ENCODE peak calls at places on chromosome 13, in nine cellular contexts. L is PC-3, B is astrocyte, I is A549, D is Panc1, M is adrenal gland, J is AG10803, Z is GM06990, S is IMR-90. O is an unnamed sample.

GRCh38 chr13:109787135-109787954 is 962 bp upstream of the IRS2 start:
- DNase-seq in D (no peak), S (peak), M (peak), I (no peak), Z (no peak), B (no peak), L (peak), J (peak), O (peak)

GRCh38 chr13:106736941-106737340 is 169.0 kb upstream of the ARGLU1 start:
- DNase-seq in M (no peak), S (no peak), I (no peak), J (no peak), Z (no peak), L (no peak), B (no peak), D (no peak), O (no peak)

GRCh38 chr13:35780613-35781012 is 304.1 kb upstream of the MAB21L1 start:
- DNase-seq in Z (no peak), L (no peak), D (no peak), I (no peak), M (no peak), J (no peak), B (no peak), S (no peak), O (no peak)

GRCh38 chr13:52459668-52460067 is 4.4 kb downstream of the CKAP2 start:
- DNase-seq in B (peak), J (peak), L (peak), Z (no peak), D (peak), S (peak), M (no peak), I (no peak), O (peak)

GRCh38 chr13:48560657-48561337 is 27.9 kb upstream of the RCBTB2 start:
- DNase-seq in M (no peak), I (no peak), D (no peak), J (no peak), B (no peak), Z (no peak), L (no peak), S (no peak), O (no peak)

GRCh38 chr13:52892925-52893324 is 44.5 kb upstream of the PCDH8 start:
- DNase-seq in B (no peak), J (no peak), Z (no peak), L (peak), D (no peak), M (no peak), S (no peak), I (no peak), O (no peak)

GRCh38 chr13:23620211-23620610 is 50.0 kb downstream of the TNFRSF19 start:
- DNase-seq in M (no peak), S (no peak), J (no peak), Z (no peak), B (no peak), L (no peak), I (no peak), D (no peak), O (no peak)

GRCh38 chr13:29497137-29497654 is 98.3 kb downstream of the SLC7A1 start:
- DNase-seq in J (peak), D (no peak), B (peak), M (peak), Z (no peak), L (no peak), S (peak), I (no peak), O (peak)

GRCh38 chr13:97976551-97977375 is 23.3 kb downstream of the IPO5 start:
- DNase-seq in S (no peak), M (no peak), J (no peak), I (peak), B (no peak), Z (no peak), D (no peak), L (no peak), O (no peak)

GRCh38 chr13:113002891-113003290 is 33.9 kb downstream of the MCF2L start:
- DNase-seq in B (no peak), M (no peak), S (no peak), J (no peak), Z (no peak), I (no peak), D (no peak), L (no peak), O (no peak)

GRCh38 chr13:83057119-83057518 is 825.2 kb downstream of the SLITRK1 start:
- DNase-seq in L (peak), B (peak), J (peak), S (peak), D (no peak), I (no peak), Z (no peak), M (no peak), O (no peak)

GRCh38 chr13:50684366-50684765 is 159.1 kb downstream of the DLEU7 start:
- DNase-seq in J (no peak), M (no peak), Z (no peak), B (no peak), L (no peak), I (no peak), D (no peak), S (no peak), O (peak)

GRCh38 chr13:106566682-106567420 is 1.1 kb downstream of the ARGLU1 start:
- DNase-seq in M (peak), Z (peak), D (no peak), J (peak), I (peak), S (peak), B (peak), L (peak), O (peak)

GRCh38 chr13:112117258-112117954 is 50.5 kb downstream of the SOX1 start:
- DNase-seq in I (no peak), S (no peak), Z (no peak), L (no peak), J (no peak), M (no peak), D (no peak), B (no peak), O (no peak)

GRCh38 chr13:99218969-99219368 is 18.3 kb downstream of the UBAC2 start:
- DNase-seq in B (no peak), S (no peak), M (no peak), Z (no peak), J (no peak), I (no peak), D (no peak), L (no peak), O (no peak)

GRCh38 chr13:37375724-37376123 is 222.8 kb downstream of the POSTN start:
- DNase-seq in S (peak), J (no peak), B (no peak), D (no peak), L (peak), M (no peak), I (no peak), Z (no peak), O (peak)

GRCh38 chr13:44163108-44163507 is 210.5 kb upstream of the SERP2 start:
- DNase-seq in I (no peak), J (no peak), B (no peak), Z (no peak), M (no peak), S (no peak), D (no peak), L (no peak), O (no peak)

GRCh38 chr13:90070362-90070761 is 1277.1 kb upstream of the MIR17HG start:
- DNase-seq in Z (no peak), M (no peak), J (no peak), B (no peak), D (no peak), I (no peak), L (no peak), S (no peak), O (peak)

GRCh38 chr13:50615234-50615633 is 228.3 kb downstream of the DLEU7 start:
- DNase-seq in J (no peak), M (no peak), I (no peak), S (no peak), L (no peak), B (no peak), Z (no peak), D (no peak), O (no peak)

GRCh38 chr13:99926014-99926731 is 45.4 kb downstream of the ZIC5 start:
- DNase-seq in I (peak), Z (no peak), B (peak), D (no peak), L (peak), M (peak), S (peak), J (peak), O (peak)

GRCh38 chr13:76863022-76863421 is 23.2 kb downstream of the KCTD12 start:
- DNase-seq in M (no peak), Z (no peak), D (no peak), I (no peak), L (no peak), J (no peak), S (no peak), B (no peak), O (no peak)

GRCh38 chr13:23554000-23554399 is 16.2 kb upstream of the TNFRSF19 start:
- DNase-seq in J (no peak), S (peak), D (no peak), L (peak), I (no peak), Z (no peak), M (no peak), B (no peak), O (no peak)

GRCh38 chr13:100513987-100514670 is 74.5 kb downstream of the GGACT start:
- DNase-seq in J (peak), D (no peak), L (peak), S (no peak), M (no peak), I (no peak), Z (no peak), B (no peak), O (no peak)

GRCh38 chr13:50969691-50970090 is 60.1 kb downstream of the RNASEH2B start:
- DNase-seq in Z (no peak), S (no peak), L (no peak), B (no peak), I (peak), D (no peak), J (peak), M (no peak), O (peak)

GRCh38 chr13:29543230-29544215 is 52.0 kb downstream of the SLC7A1 start:
- DNase-seq in Z (peak), I (no peak), M (no peak), B (peak), D (no peak), J (peak), S (peak), L (peak), O (peak)

GRCh38 chr13:30898721-30899188 is 7.3 kb upstream of the MEDAG start:
- DNase-seq in I (peak), B (peak), M (no peak), S (peak), Z (no peak), L (peak), J (peak), D (no peak), O (peak)

GRCh38 chr13:51797664-51798488 is 6.1 kb downstream of the DHRS12 start:
- DNase-seq in M (peak), L (peak), S (peak), D (no peak), Z (peak), B (peak), J (peak), I (peak), O (peak)

GRCh38 chr13:51006067-51006800 is 96.6 kb downstream of the RNASEH2B start:
- DNase-seq in L (no peak), S (no peak), I (no peak), Z (no peak), B (no peak), J (peak), D (no peak), M (no peak), O (peak)

GRCh38 chr13:51181752-51182383 is 40.3 kb upstream of the FAM124A start:
- DNase-seq in D (no peak), Z (no peak), B (no peak), L (no peak), M (no peak), I (no peak), J (no peak), S (no peak), O (no peak)

GRCh38 chr13:93279982-93280381 is 53.4 kb downstream of the GPC6 start:
- DNase-seq in M (no peak), B (no peak), I (no peak), Z (no peak), L (no peak), D (no peak), S (no peak), J (no peak), O (no peak)

GRCh38 chr13:89066868-89067466 is 1395.8 kb downstream of the SLITRK5 start:
- DNase-seq in B (peak), L (peak), M (no peak), D (peak), J (peak), I (peak), S (peak), Z (no peak), O (peak)

GRCh38 chr13:36421447-36421846 is 10.8 kb upstream of the CCNA1 start:
- DNase-seq in I (no peak), S (no peak), M (no peak), J (peak), B (peak), L (peak), Z (no peak), D (no peak), O (peak)

GRCh38 chr13:104485571-104485970 is 1419.4 kb upstream of the SLC10A2 start:
- DNase-seq in L (no peak), D (no peak), J (no peak), Z (no peak), B (no peak), M (no peak), I (no peak), S (no peak), O (peak)

GRCh38 chr13:98214008-98214643 is 37.1 kb upstream of the RNF113B start:
- DNase-seq in S (peak), B (peak), Z (no peak), I (no peak), L (peak), M (no peak), D (no peak), J (peak), O (peak)

GRCh38 chr13:91314888-91315287 is 32.6 kb upstream of the MIR17HG start:
- DNase-seq in D (no peak), B (no peak), J (no peak), L (no peak), I (no peak), M (no peak), Z (no peak), S (no peak), O (no peak)

GRCh38 chr13:99085139-99085845 is 107.4 kb upstream of the DOCK9 start:
- DNase-seq in L (no peak), J (no peak), D (no peak), S (no peak), M (no peak), I (no peak), B (no peak), Z (peak), O (no peak)

GRCh38 chr13:88736026-88736425 is 1064.9 kb downstream of the SLITRK5 start:
- DNase-seq in S (no peak), L (peak), I (no peak), M (no peak), Z (no peak), J (no peak), B (no peak), D (peak), O (no peak)

DNA sequence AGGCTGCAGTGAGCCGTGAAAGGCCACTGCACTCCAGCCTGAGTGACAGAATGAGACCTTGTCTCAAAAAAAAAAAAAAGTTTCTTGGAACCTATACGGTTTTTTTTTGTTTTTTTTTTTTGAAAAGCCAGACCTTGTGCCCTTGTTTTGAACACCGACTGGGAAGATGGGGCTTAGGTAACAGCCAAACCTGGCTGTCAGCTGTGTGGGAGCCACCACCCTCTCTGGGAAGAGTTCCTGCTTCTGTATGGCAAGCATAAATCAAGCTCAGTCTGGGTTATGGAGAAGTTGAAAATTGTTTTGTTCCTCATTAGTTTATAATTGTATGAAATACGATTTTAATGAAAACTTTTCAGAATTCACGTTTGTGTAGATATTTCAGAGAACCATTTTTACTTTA is 39.5 kb downstream of the MPHOSPH8 start:
- DNase-seq in S (no peak), B (no peak), Z (no peak), J (no peak), I (no peak), L (no peak), M (no peak), D (no peak), O (no peak)
- H3K4me3 ChIP-seq in S (no peak), B (no peak), Z (no peak), J (no peak), I (no peak), L (no peak), M (no peak), D (no peak), O (no peak)

DNA sequence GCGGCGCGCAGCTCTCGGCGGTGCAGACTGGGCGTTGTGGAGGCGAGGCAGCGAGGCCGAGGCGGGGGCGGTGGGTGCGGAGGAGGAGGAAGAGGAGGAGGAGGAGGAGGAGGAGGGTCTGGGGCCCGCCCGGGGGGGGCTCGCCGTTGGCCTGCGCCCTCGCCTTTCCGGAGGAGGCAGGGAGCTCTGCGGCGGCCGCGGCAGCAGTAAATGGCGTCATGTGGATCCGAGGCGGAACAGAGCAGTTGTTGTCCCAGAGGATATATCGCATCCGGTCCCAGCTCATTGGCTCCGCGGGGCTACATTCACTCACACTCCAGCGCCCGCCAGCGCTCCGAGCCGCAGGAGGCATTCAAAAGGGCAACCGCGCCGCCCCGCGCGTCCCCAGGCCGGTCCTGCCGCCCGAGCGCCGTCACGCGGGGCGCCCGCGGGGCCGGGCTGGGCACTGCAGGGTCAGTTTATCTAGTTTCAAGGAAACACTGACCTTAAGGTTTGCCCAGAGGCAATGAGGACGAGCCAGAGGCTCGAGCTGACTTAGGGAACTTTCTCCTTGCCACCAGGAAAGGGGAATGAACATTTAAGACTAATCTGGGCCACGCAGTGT is at the start of gene SPRY2:
- DNase-seq in B (peak), Z (peak), M (peak), S (peak), L (peak), D (peak), J (peak), I (peak), O (peak)
- TF ChIP-seq CTCF in B (no peak), Z (no peak), M (peak), S (peak), L (no peak), D (no peak), J (no peak), I (peak), O (no peak)

GRCh38 chr13:40438999-40439797 is 227.2 kb downstream of the FOXO1 start:
- DNase-seq in L (no peak), B (peak), S (no peak), D (no peak), J (peak), I (no peak), Z (no peak), M (no peak), O (peak)
- H3K4me3 ChIP-seq in L (no peak), B (no peak), S (no peak), D (no peak), J (peak), I (no peak), Z (no peak), M (no peak), O (no peak)

GRCh38 chr13:39417643-39418042 is 185.3 kb downstream of the LHFPL6 start:
- DNase-seq in I (no peak), D (no peak), L (peak), S (peak), B (peak), Z (no peak), J (peak), M (no peak), O (peak)

GRCh38 chr13:39419068-39419467 is 183.9 kb downstream of the LHFPL6 start:
- DNase-seq in Z (no peak), I (no peak), L (no peak), M (no peak), S (no peak), B (no peak), D (no peak), J (no peak), O (no peak)

GRCh38 chr13:39418424-39418823 is 184.6 kb downstream of the LHFPL6 start:
- DNase-seq in S (no peak), M (no peak), D (no peak), J (no peak), Z (no peak), B (no peak), I (no peak), L (no peak), O (no peak)

GRCh38 chr13:39415403-39415802 is 187.6 kb downstream of the LHFPL6 start:
- DNase-seq in I (peak), D (no peak), B (no peak), L (peak), Z (no peak), M (peak), S (peak), J (peak), O (peak)

DNA sequence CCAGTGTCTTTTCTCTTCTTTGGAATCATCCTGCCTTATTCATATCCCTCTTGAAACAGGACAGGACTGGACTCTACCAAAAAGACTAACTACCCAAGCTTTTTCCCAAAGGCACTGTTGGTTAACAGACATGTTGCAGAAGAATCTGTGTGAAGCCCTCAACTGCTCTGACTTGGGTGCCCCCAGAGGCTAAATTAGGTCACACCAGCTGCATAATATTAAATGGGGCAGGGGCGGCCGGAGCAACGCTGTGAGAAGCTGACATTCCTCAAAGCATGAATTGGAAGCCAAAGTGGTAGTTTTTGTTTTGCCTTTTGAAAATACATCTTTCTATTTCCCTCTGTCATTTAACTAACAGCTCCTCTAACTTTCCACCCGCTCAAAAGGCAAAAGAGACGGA is 185.9 kb downstream of the LHFPL6 start:
- DNase-seq in D (no peak), S (no peak), J (no peak), I (no peak), L (no peak), B (no peak), M (no peak), Z (no peak), O (peak)
- TF ChIP-seq CTCF in D (peak), S (peak), J (peak), I (no peak), L (peak), B (peak), M (no peak), Z (no peak), O (peak)

GRCh38 chr13:80339841-80340642 is 884 bp downstream of the SPRY2 start:
- DNase-seq in M (peak), S (peak), B (peak), D (no peak), I (peak), Z (peak), L (peak), J (no peak), O (peak)

GRCh38 chr13:80342541-80343371 is 1.8 kb upstream of the SPRY2 start:
- DNase-seq in I (peak), S (peak), Z (peak), B (peak), M (peak), J (peak), L (peak), D (no peak), O (peak)

GRCh38 chr13:80339578-80339840 is 1.4 kb downstream of the SPRY2 start:
- DNase-seq in L (no peak), I (no peak), J (no peak), S (no peak), Z (no peak), M (no peak), D (no peak), B (peak), O (peak)

GRCh38 chr13:80340643-80341097 is 256 bp downstream of the SPRY2 start:
- DNase-seq in L (no peak), M (peak), D (no peak), B (peak), S (peak), J (peak), I (peak), Z (no peak), O (peak)

DNA sequence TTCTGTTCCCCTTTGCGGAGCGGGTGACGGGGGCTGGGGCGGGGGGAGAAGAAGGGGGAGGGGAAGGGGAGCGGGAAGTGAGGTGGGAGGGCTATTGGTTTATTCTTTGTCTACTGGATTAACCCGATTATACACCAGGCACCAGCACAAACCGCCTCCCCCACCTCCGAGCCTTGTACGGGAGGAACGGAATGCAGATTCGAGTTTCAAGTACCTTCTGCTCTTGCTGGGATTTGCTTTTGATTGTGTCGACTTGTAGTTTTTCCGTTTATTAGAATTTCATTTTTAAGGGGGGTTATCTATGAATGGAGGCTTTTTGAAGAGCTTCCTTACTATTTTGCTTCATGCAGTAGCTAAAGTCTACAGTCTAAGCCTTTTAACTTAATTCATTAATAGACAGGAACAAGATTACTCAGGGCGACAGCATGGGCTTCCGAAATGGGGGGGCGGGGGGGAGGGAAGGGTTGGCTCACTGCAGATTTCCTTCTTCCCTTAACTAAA is 895 bp upstream of the SPRY2 start:
- DNase-seq in Z (no peak), S (peak), M (peak), B (peak), I (peak), L (peak), D (no peak), J (no peak), O (peak)
- H3K4me3 ChIP-seq in Z (peak), S (peak), M (peak), B (peak), I (peak), L (peak), D (peak), J (peak), O (peak)

O was measured in fibroblast of pulmonary artery.